ENCODE peak calls at places on chromosomes 11 and 22, in five cellular contexts. J is DMS153; X is ELR; B is substantia nigra; R is natural killer cell treated with Interleukin-12 subunit alpha and Interleukin-12 subunit beta and Interleukin-15 and Interleukin-18, amount 100 ng/mL, for 72 hours. P is an unnamed sample.

GRCh38 chr11:75191330-75191717 is 40.4 kb downstream of the SLCO2B1 start:
- DNase-seq in B (no peak), R (no peak), X (no peak), J (no peak), P (no peak)

GRCh38 chr11:11436715-11437313 is 83.8 kb upstream of the CSNK2A3 start:
- DNase-seq in B (no peak), X (no peak), J (no peak), R (no peak), P (no peak)

GRCh38 chr11:102347526-102348331 is 715 bp downstream of the BIRC2 start:
- DNase-seq in J (no peak), X (peak), B (no peak), R (no peak), P (no peak)

GRCh38 chr11:87878373-87878779 is 296.9 kb downstream of the RAB38 start:
- DNase-seq in X (peak), J (peak), R (no peak), B (no peak), P (peak)

GRCh38 chr11:19905280-19905853 is 192.7 kb downstream of the NAV2 start:
- DNase-seq in R (no peak), J (peak), B (no peak), X (peak), P (peak)

GRCh38 chr11:19676508-19677379 is 35.9 kb upstream of the NAV2 start:
- DNase-seq in B (no peak), J (peak), R (peak), X (no peak), P (no peak)

GRCh38 chr11:76385903-76386302 is 4.8 kb downstream of the GVQW3 start:
- DNase-seq in R (no peak), B (no peak), J (no peak), X (no peak), P (no peak)

GRCh38 chr11:73982595-73982989 is at the start of gene UCP2:
- DNase-seq in X (peak), R (peak), B (peak), J (peak), P (peak)

GRCh38 chr11:114174712-114175495 is 115.4 kb downstream of the ZBTB16 start:
- DNase-seq in X (no peak), B (no peak), R (no peak), J (no peak), P (no peak)

GRCh38 chr11:35167451-35167954 is 28.5 kb downstream of the CD44 start:
- DNase-seq in X (no peak), R (no peak), J (no peak), B (no peak), P (no peak)

GRCh38 chr11:65698205-65698604 is 13.8 kb upstream of the KAT5 start:
- DNase-seq in B (no peak), R (no peak), J (no peak), X (no peak), P (peak)

GRCh38 chr22:20585640-20586402 is 78.4 kb downstream of the MED15 start:
- DNase-seq in X (no peak), R (no peak), B (no peak), J (no peak), P (no peak)

GRCh38 chr11:73308003-73308962 is at the start of gene ARHGEF17:
- DNase-seq in J (peak), R (no peak), X (peak), B (no peak), P (peak)

GRCh38 chr11:1834132-1834610 is 619 bp upstream of the SYT8 start:
- DNase-seq in B (no peak), R (no peak), X (no peak), J (peak), P (no peak)

GRCh38 chr11:116601734-116602636 is 170.8 kb downstream of the BUD13 start:
- DNase-seq in B (no peak), R (peak), X (no peak), J (peak), P (no peak)

GRCh38 chr11:57680552-57680874 is 12.6 kb downstream of the ZDHHC5 start:
- DNase-seq in R (no peak), J (no peak), X (peak), B (no peak), P (no peak)

GRCh38 chr11:2530131-2530854 is 85.5 kb downstream of the KCNQ1 start:
- DNase-seq in X (no peak), R (peak), B (no peak), J (no peak), P (no peak)

GRCh38 chr11:80748207-80748606 is 1307.4 kb upstream of the TENM4 start:
- DNase-seq in X (no peak), R (no peak), B (no peak), J (no peak), P (no peak)

GRCh38 chr11:112310414-112310813 is 49.8 kb upstream of the PLET1 start:
- DNase-seq in J (no peak), X (peak), B (no peak), R (no peak), P (no peak)

GRCh38 chr22:32520612-32521011 is 46.0 kb downstream of the FBXO7 start:
- DNase-seq in B (no peak), X (no peak), J (no peak), R (no peak), P (no peak)

GRCh38 chr11:19595840-19596751 is 116.5 kb upstream of the NAV2 start:
- DNase-seq in R (no peak), B (no peak), J (no peak), X (peak), P (no peak)

GRCh38 chr11:61816736-61817455 is at the start of gene FADS1:
- DNase-seq in J (peak), R (peak), B (peak), X (peak), P (peak)

GRCh38 chr11:32018672-32019071 is 72.2 kb upstream of the RCN1 start:
- DNase-seq in X (no peak), J (no peak), R (no peak), B (no peak), P (no peak)

P was measured in NCI-H2029.